ENCODE peak calls at places on chromosomes 2 and 18, in seven cellular contexts. L, R, N, M, P, Z and B are unnamed samples.

GRCh38 chr2:78940998-78941397 is 84.5 kb upstream of the REG3G start:
- DNase-seq in Z (no peak), P (no peak), M (no peak), R (no peak), L (no peak), N (no peak), B (no peak)

GRCh38 chr18:36142751-36143150 is 13.1 kb downstream of the ELP2 start:
- DNase-seq in L (no peak), N (no peak), P (no peak), M (no peak), R (no peak), Z (no peak), B (no peak)

GRCh38 chr2:157840568-157841156 is 35.5 kb downstream of the ACVR1 start:
- DNase-seq in P (no peak), M (no peak), R (no peak), L (peak), N (no peak), Z (no peak), B (no peak)

GRCh38 chr2:240127351-240127750 is 8.8 kb downstream of the COPS9 start:
- DNase-seq in R (no peak), Z (no peak), P (no peak), L (no peak), N (no peak), M (no peak), B (no peak)

GRCh38 chr2:165203689-165204559 is at the start of gene SCN3A:
- DNase-seq in P (peak), M (no peak), R (no peak), N (no peak), L (peak), Z (no peak), B (peak)

GRCh38 chr2:99659874-99660273 is 170.1 kb upstream of the REV1 start:
- DNase-seq in Z (no peak), M (no peak), P (no peak), N (no peak), R (no peak), L (peak), B (no peak)

GRCh38 chr2:220034356-220035121 is 407.1 kb downstream of the SLC4A3 start:
- DNase-seq in Z (no peak), M (no peak), R (no peak), P (no peak), L (peak), N (no peak), B (no peak)

GRCh38 chr18:13279181-13280065 is 60.9 kb downstream of the LDLRAD4 start:
- DNase-seq in M (peak), N (no peak), R (no peak), L (no peak), P (no peak), Z (no peak), B (no peak)

GRCh38 chr18:45719106-45719505 is 4.9 kb upstream of the SLC14A1 start:
- DNase-seq in N (no peak), Z (no peak), L (no peak), P (no peak), M (no peak), R (no peak), B (no peak)

GRCh38 chr2:45241061-45241561 is 231.9 kb upstream of the SIX2 start:
- DNase-seq in N (no peak), Z (no peak), M (no peak), L (peak), R (no peak), P (no peak), B (no peak)

GRCh38 chr2:134366359-134366758 is 112.5 kb downstream of the MGAT5 start:
- DNase-seq in R (no peak), Z (no peak), M (no peak), P (no peak), N (no peak), L (no peak), B (no peak)

GRCh38 chr2:12717988-12718661 is 1.4 kb downstream of the TRIB2 start:
- DNase-seq in M (no peak), P (peak), N (no peak), Z (no peak), R (peak), L (peak), B (peak)

GRCh38 chr18:6629635-6630140 is 99.8 kb upstream of the ARHGAP28 start:
- DNase-seq in M (no peak), P (no peak), R (no peak), Z (no peak), L (peak), N (no peak), B (no peak)

GRCh38 chr18:64474279-64474678 is 325.4 kb upstream of the LINC00305 start:
- DNase-seq in Z (no peak), P (no peak), N (no peak), R (no peak), L (no peak), M (no peak), B (no peak)

GRCh38 chr2:38187416-38188127 is 111.6 kb upstream of the CYP1B1 start:
- DNase-seq in L (peak), M (peak), P (no peak), N (no peak), Z (peak), R (no peak), B (no peak)

GRCh38 chr2:190837991-190838390 is 42.6 kb upstream of the GLS start:
- DNase-seq in N (no peak), M (no peak), P (no peak), R (no peak), L (no peak), Z (no peak), B (no peak)

GRCh38 chr2:46632349-46632748 is 153.0 kb downstream of the TMEM247 start:
- DNase-seq in Z (no peak), P (peak), R (no peak), M (no peak), N (no peak), L (peak), B (peak)

GRCh38 chr18:50879302-50880107 is 587 bp downstream of the ME2 start:
- DNase-seq in M (no peak), Z (no peak), P (no peak), L (peak), R (no peak), N (peak), B (peak)

GRCh38 chr18:11570770-11571169 is 38.6 kb upstream of the SLC35G4 start:
- DNase-seq in L (peak), M (no peak), P (no peak), R (no peak), Z (no peak), N (no peak), B (peak)

GRCh38 chr2:72980535-72981217 is 63.4 kb downstream of the EMX1 start:
- DNase-seq in P (no peak), R (no peak), N (no peak), M (no peak), L (peak), Z (no peak), B (no peak)

GRCh38 chr18:21335927-21336488 is 94.0 kb downstream of the GREB1L start:
- DNase-seq in R (no peak), L (peak), M (no peak), P (no peak), Z (no peak), N (no peak), B (no peak)

GRCh38 chr2:201363857-201364560 is 6.9 kb upstream of the FLACC1 start:
- DNase-seq in L (peak), Z (no peak), N (no peak), P (peak), M (no peak), R (no peak), B (peak)

GRCh38 chr2:158688722-158689121 is 106.4 kb upstream of the DAPL1 start:
- DNase-seq in Z (no peak), R (no peak), N (no peak), M (no peak), L (peak), P (no peak), B (peak)

GRCh38 chr2:102488063-102488462 is 15.0 kb downstream of the SLC9A4 start:
- DNase-seq in L (peak), Z (no peak), N (no peak), R (no peak), P (no peak), M (no peak), B (peak)

GRCh38 chr2:95310211-95310610 is 13.1 kb downstream of the KCNIP3 start:
- DNase-seq in N (no peak), M (no peak), Z (no peak), R (no peak), L (no peak), P (no peak), B (no peak)

GRCh38 chr2:189411860-189412259 is 29.4 kb upstream of the WDR75 start:
- DNase-seq in L (peak), N (no peak), M (no peak), Z (no peak), R (no peak), P (no peak), B (no peak)

GRCh38 chr2:26764078-26764887 is at the start of gene SLC35F6:
- DNase-seq in R (peak), P (peak), M (peak), L (peak), Z (peak), N (peak), B (peak)

GRCh38 chr2:85501244-85501643 is 37.7 kb upstream of the MAT2A start:
- DNase-seq in N (no peak), R (no peak), P (no peak), L (no peak), M (no peak), Z (no peak), B (peak)

GRCh38 chr2:200354823-200355751 is 48.6 kb downstream of the SPATS2L start:
- DNase-seq in R (no peak), P (no peak), M (no peak), Z (no peak), N (no peak), L (no peak), B (no peak)

DNA sequence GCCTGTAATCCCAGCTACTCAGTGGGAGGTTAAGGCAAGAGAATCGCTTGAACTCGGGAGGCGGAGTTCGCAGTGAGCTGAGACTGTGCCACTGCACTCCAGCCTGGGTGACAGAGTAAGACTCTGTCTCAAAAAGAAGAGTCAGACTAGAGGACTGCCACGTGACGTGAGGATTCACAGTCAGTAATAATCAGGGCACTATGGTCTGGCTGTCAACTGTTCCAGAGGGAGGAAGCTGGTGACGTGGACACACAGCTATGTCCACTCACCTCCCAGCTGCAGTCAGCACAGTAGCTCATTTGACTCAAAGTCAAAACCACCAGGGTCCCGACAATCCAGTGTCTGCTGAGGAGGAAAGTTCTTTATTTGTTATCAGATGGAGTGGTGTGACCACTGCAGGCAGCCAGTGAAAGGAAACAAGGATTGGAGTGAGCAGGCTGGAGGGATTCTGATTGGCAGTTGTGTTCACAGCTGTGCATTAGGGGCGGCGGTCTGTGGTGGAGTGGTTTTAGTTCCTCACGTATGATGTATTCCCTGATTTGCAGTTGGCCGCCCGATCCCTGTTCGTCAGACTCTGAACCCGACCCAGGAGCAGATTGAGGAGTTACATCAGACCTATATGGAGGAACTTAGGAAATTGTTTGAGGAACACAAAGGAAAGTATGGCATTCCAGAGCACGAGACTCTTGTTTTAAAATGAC is 37.9 kb downstream of the MOGAT1 start:
- DNase-seq in M (no peak), Z (peak), P (peak), N (no peak), R (peak), L (peak), B (peak)
- TF ChIP-seq POLR2A in M (no peak), Z (no peak), P (no peak), N (no peak), R (no peak), L (peak), B (no peak)

GRCh38 chr2:8593239-8593638 is 88.6 kb upstream of the ID2 start:
- DNase-seq in Z (no peak), P (no peak), M (no peak), L (no peak), R (no peak), N (no peak), B (no peak)
- TF ChIP-seq POLR2A in Z (no peak), P (no peak), M (no peak), L (no peak), R (no peak), N (no peak), B (no peak)

GRCh38 chr2:62663443-62663842 is 42.1 kb upstream of the EHBP1 start:
- DNase-seq in N (no peak), Z (no peak), P (no peak), M (no peak), L (peak), R (no peak), B (no peak)

GRCh38 chr2:62662548-62662947 is 43.0 kb upstream of the EHBP1 start:
- DNase-seq in N (no peak), L (no peak), M (no peak), P (no peak), Z (no peak), R (no peak), B (no peak)

GRCh38 chr2:62661263-62661635 is 44.3 kb upstream of the EHBP1 start:
- DNase-seq in N (no peak), Z (no peak), M (no peak), L (no peak), R (no peak), P (no peak), B (no peak)

GRCh38 chr2:62660582-62661262 is 44.8 kb upstream of the EHBP1 start:
- DNase-seq in M (no peak), P (no peak), L (peak), N (no peak), Z (no peak), R (no peak), B (no peak)

GRCh38 chr2:62662131-62662530 is 43.4 kb upstream of the EHBP1 start:
- DNase-seq in R (no peak), N (no peak), Z (no peak), M (no peak), P (no peak), L (no peak), B (no peak)
- TF ChIP-seq POLR2A in R (no peak), N (no peak), Z (no peak), M (no peak), P (no peak), L (no peak), B (no peak)

DNA sequence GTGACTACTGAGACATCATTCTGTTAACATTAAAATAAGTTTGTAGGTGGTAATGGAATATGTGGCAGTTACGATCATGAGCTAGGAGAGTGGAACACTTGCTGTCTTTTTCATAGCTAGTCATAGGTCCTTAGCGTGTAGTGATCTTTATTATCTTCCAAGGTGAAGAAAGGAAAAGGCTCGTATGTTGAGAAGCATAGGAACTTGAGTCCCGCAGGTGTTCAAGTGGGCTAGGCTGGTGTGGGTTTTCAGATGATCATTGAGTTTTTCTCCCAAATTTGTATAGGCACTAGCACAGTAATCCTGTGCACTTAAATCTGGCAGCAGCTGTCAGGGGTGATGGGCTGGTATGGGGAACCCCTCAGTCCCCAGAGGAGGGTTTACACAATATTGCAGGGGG is 10.9 kb downstream of the SLC20A1 start:
- DNase-seq in P (no peak), L (no peak), Z (no peak), R (no peak), N (no peak), M (no peak), B (peak)
- TF ChIP-seq POLR2A in P (no peak), L (no peak), Z (no peak), R (no peak), N (no peak), M (no peak), B (peak)

DNA sequence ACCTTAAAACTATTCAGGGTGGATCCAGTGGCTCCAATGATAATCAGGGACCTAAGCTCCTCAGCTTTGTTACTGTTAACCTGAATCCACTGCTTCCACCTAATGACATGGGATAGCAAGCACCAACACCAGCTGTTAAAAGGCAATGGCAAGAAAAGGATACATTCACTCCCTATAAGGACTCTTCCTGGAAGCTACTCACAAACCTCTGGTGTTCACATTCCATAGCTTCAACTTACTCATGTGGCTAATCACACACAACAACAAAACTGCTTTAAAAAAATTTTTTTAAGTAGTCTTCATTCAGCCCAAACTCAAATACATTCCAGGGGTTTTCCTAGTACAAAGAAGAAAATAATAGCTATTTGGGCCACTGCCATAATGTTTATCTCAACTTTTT is 24.5 kb downstream of the ROCK2 start:
- DNase-seq in Z (no peak), R (no peak), N (no peak), L (peak), M (no peak), P (no peak), B (no peak)
- TF ChIP-seq POLR2A in Z (no peak), R (no peak), N (no peak), L (no peak), M (no peak), P (no peak), B (no peak)

GRCh38 chr2:127648321-127648720 is 2.4 kb downstream of the GPR17 start:
- DNase-seq in L (no peak), P (no peak), M (no peak), Z (no peak), R (no peak), N (no peak), B (no peak)

GRCh38 chr2:127644661-127645394 is 1.1 kb upstream of the GPR17 start:
- DNase-seq in L (no peak), Z (no peak), P (no peak), M (no peak), R (no peak), N (no peak), B (no peak)

GRCh38 chr2:127645395-127646291 is at the start of gene GPR17:
- DNase-seq in R (no peak), L (no peak), Z (no peak), M (no peak), N (no peak), P (no peak), B (no peak)

GRCh38 chr2:127647242-127648190 is 1.6 kb downstream of the GPR17 start:
- DNase-seq in M (no peak), R (no peak), N (no peak), P (no peak), L (peak), Z (no peak), B (no peak)

GRCh38 chr2:127646487-127647241 is 711 bp downstream of the GPR17 start:
- DNase-seq in R (no peak), L (no peak), M (no peak), P (no peak), N (no peak), Z (no peak), B (no peak)
- TF ChIP-seq POLR2A in R (no peak), L (no peak), M (no peak), P (no peak), N (no peak), Z (no peak), B (no peak)

GRCh38 chr2:25285265-25286024 is 56.3 kb downstream of the DNMT3A start:
- DNase-seq in L (no peak), N (no peak), P (no peak), M (no peak), R (no peak), Z (no peak), B (no peak)

GRCh38 chr2:25286723-25287483 is 54.8 kb downstream of the DNMT3A start:
- DNase-seq in R (no peak), L (no peak), P (no peak), N (no peak), M (no peak), Z (no peak), B (no peak)

GRCh38 chr2:25283921-25284320 is 57.8 kb downstream of the DNMT3A start:
- DNase-seq in L (no peak), M (no peak), R (no peak), N (no peak), P (no peak), Z (no peak), B (no peak)

GRCh38 chr2:25281581-25281980 is 60.1 kb downstream of the DNMT3A start:
- DNase-seq in L (no peak), R (no peak), N (no peak), Z (no peak), M (no peak), P (no peak), B (no peak)

GRCh38 chr2:25286025-25286400 is 55.7 kb downstream of the DNMT3A start:
- DNase-seq in P (no peak), L (no peak), R (no peak), N (peak), Z (no peak), M (no peak), B (peak)
- TF ChIP-seq POLR2A in P (no peak), L (no peak), R (no peak), N (peak), Z (no peak), M (no peak), B (peak)

GRCh38 chr2:62506421-62506750 is 391 bp upstream of the TMEM17 start:
- DNase-seq in Z (no peak), L (no peak), N (no peak), R (no peak), M (no peak), P (peak), B (no peak)

GRCh38 chr2:62504657-62505056 is 1.3 kb downstream of the TMEM17 start:
- DNase-seq in Z (no peak), M (no peak), N (no peak), R (no peak), P (no peak), L (no peak), B (no peak)

GRCh38 chr2:62505109-62505508 is 886 bp downstream of the TMEM17 start:
- DNase-seq in M (no peak), N (no peak), R (no peak), Z (no peak), P (no peak), L (no peak), B (peak)

GRCh38 chr2:62501794-62502500 is 4.0 kb downstream of the TMEM17 start:
- DNase-seq in M (no peak), N (no peak), L (peak), P (no peak), R (no peak), Z (no peak), B (no peak)

DNA sequence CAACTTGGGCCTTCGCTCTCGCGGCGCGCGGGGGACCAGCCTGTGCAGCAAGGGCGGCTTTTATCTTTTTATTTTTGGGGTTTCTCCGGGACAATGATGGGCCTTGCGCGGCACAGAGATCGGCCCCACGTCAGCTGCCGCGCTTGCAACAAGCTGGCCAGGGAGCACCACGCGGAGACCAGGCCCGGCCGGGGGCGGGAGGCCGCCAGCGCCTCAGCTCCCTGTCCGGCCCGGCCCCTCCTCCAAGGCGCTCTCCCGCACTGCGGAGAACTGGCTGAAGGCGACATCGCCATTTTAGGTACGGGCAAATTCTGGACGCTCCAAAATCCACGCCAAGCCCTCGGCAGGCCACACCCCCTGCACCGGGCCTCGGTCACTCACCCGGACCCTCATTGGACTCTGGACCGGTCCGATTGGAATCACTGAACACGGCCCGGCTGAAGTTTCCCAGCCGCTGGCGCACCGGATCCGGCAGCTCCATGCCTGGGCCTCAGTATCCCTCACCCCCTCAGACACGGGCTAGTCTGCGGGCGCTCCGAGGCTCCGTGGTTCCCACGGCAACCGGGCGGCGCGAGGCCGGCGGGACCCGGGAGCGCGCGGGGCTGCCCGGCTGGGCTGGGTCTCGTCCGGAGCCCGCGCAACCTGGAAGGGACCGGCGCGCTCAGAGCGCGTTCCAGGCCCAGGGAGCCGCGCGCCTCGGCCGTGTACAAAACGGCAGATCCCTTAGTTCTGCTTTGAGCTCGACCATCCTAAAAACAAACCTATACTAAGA is at the start of gene TMEM17:
- DNase-seq in Z (peak), M (peak), R (peak), N (peak), P (peak), L (peak), B (peak)
- TF ChIP-seq POLR2A in Z (peak), M (no peak), R (peak), N (no peak), P (peak), L (peak), B (no peak)